ENCODE peak calls at places on chromosome 5, in four cellular contexts. F, X, T and H are unnamed samples.

GRCh38 chr5:80309871-80310665 is 9.7 kb upstream of the SPZ1 start:
- DNase-seq in F (no peak), X (no peak), T (no peak), H (no peak)

GRCh38 chr5:96745844-96746531 is 61.8 kb downstream of the ERAP1 start:
- DNase-seq in F (no peak), T (no peak), X (no peak), H (peak; percentile 30)

GRCh38 chr5:51225671-51226419 is 157.4 kb upstream of the ISL1 start:
- DNase-seq in X (no peak), F (no peak), T (no peak), H (no peak)

GRCh38 chr5:175534070-175534932 is 55.9 kb downstream of the SFXN1 start:
- DNase-seq in T (peak; percentile 13), X (peak; percentile 79), F (no peak), H (peak; percentile 94)

GRCh38 chr5:100722657-100723056 is 180.4 kb downstream of the ST8SIA4 start:
- DNase-seq in X (no peak), F (no peak), T (no peak), H (no peak)

GRCh38 chr5:45355189-45355992 is 340.8 kb downstream of the HCN1 start:
- DNase-seq in F (no peak), T (no peak), X (no peak), H (no peak)

GRCh38 chr5:134648425-134649162 is at the start of gene SEC24A:
- DNase-seq in F (peak; percentile 89), T (no peak), X (peak; percentile 90), H (peak; percentile 93)

GRCh38 chr5:169296456-169297220 is 4.3 kb downstream of the SLIT3 start:
- DNase-seq in F (no peak), X (no peak), T (no peak), H (no peak)

GRCh38 chr5:171632618-171633017 is 153.0 kb upstream of the SMIM23 start:
- DNase-seq in T (no peak), F (no peak), X (no peak), H (no peak)

GRCh38 chr5:7872517-7873149 is 3.7 kb downstream of the MTRR start:
- DNase-seq in T (no peak), X (no peak), F (no peak), H (no peak)

GRCh38 chr5:111313017-111313724 is 89.0 kb downstream of the CAMK4 start:
- DNase-seq in X (no peak), F (no peak), T (no peak), H (no peak)

GRCh38 chr5:128498844-128499455 is 39.1 kb downstream of the FBN2 start:
- DNase-seq in X (no peak), F (no peak), T (no peak), H (peak; percentile 9)

GRCh38 chr5:23506329-23507236 is 826 bp upstream of the PRDM9 start:
- DNase-seq in T (no peak), F (peak; percentile 56), X (no peak), H (peak; percentile 49)

GRCh38 chr5:43041131-43041668 is 1.1 kb upstream of the ANXA2R start:
- DNase-seq in X (no peak), T (no peak), F (no peak), H (no peak)

GRCh38 chr5:137147346-137147745 is 351.8 kb downstream of the SPOCK1 start:
- DNase-seq in T (no peak), F (no peak), X (no peak), H (no peak)

GRCh38 chr5:1118231-1118698 is 6.4 kb upstream of the SLC12A7 start:
- DNase-seq in X (no peak), T (no peak), F (no peak), H (no peak)

GRCh38 chr5:1118738-1119137 is 6.9 kb upstream of the SLC12A7 start:
- DNase-seq in F (no peak), T (no peak), X (peak; percentile 57), H (no peak)

GRCh38 chr5:1120236-1120999 is 8.6 kb upstream of the SLC12A7 start:
- DNase-seq in T (no peak), X (no peak), F (no peak), H (no peak)

GRCh38 chr5:1121101-1121500 is 9.2 kb upstream of the SLC12A7 start:
- DNase-seq in X (no peak), F (no peak), T (no peak), H (no peak)

GRCh38 chr5:1119312-1119831 is 7.5 kb upstream of the SLC12A7 start:
- DNase-seq in F (peak; percentile 69), X (no peak), T (no peak), H (no peak)
- TF ChIP-seq BHLHE40 in F (peak; percentile 52), X (no peak), T (no peak), H (no peak)

GRCh38 chr5:76542887-76543690 is 80.1 kb downstream of the F2RL2 start:
- DNase-seq in T (no peak), F (no peak), X (peak; percentile 65), H (peak; percentile 39)
- TF ChIP-seq TARDBP in T (no peak), F (no peak), X (no peak), H (no peak)

GRCh38 chr5:132229236-132229635 is 1.6 kb upstream of the P4HA2 start:
- DNase-seq in X (no peak), F (no peak), T (no peak), H (no peak)

GRCh38 chr5:132227235-132227484 is 493 bp downstream of the P4HA2 start:
- DNase-seq in T (no peak), F (no peak), X (no peak), H (no peak)

GRCh38 chr5:132226516-132227234 is 978 bp downstream of the P4HA2 start:
- DNase-seq in X (no peak), T (no peak), F (no peak), H (no peak)

GRCh38 chr5:132227485-132228240 is at the start of gene P4HA2:
- DNase-seq in F (peak; percentile 64), T (no peak), X (peak; percentile 91), H (peak; percentile 86)

DNA sequence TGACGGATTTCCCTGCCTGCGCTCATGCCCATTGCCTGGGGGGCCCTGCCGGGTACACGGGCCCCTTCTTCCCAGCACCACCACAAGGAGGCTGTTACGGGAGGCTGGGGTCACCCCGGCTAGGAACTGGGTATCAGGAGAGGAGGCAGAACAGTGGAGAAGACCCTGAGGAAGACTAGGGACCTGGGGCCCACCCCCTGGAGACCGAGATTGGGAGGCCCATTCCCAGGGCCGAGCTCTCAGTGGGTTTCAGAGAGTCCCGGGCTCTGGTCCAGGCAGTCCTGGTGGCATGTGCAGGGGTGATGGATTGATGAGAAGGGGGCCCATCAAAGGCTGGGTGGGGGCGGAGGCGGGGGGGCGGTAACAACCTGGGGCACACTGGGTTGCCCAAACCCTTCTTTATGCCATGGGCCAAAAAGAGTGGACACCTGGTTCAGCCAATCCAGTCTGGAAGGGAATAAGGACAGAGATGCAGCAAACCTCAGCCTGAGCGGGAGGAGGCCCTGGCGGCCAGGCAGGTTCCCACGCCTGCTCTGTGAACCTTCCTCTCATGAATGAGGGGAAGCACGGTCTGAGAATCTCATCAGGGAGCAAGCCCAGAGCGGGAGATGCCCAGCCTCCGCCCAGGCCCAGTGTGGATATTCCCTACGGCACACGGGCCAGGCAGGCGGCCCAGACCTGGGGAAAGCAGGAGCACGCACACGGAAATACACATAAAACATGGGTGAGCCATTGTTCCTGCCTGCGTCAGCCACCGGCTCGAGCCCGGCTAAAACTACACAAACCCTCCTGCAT is 785 bp upstream of the P4HA2 start:
- DNase-seq in F (no peak), T (no peak), X (no peak), H (no peak)
- TF ChIP-seq BHLHE40 in F (no peak), T (no peak), X (no peak), H (no peak)

DNA sequence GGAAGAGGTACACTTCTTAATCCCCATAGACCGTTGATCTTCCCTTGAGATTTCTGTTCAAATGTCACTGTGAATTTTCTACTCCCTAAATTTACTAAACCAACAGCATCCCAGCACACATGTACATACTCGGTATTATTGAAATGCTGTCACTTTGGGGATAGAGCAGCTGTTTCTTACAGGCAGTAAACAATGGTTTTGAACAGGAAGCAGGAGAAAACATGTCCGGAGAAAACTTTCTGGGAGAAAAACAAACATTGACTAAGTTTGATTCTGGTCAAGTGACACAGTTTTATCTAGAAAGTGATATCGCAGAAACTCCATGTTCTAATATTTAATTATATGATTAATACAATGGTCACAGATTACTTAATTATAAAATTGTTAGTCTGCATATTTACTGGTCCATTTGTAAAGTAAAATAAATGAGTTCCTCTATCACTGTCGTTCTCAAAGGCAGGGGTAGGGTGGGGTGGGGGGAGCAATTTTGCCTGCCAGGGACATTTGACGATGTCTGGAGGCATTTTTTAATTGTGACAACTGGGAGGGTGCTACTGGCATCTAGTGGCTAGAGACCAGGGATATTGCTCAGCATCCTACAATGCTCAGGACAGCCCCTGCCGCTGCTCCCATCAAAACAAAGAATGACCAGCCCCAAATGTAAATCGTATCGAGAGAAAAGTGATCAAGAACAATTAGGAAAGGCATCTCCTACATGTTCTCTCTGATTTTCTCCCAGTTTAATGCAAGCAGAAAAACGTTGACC is 12.2 kb downstream of the TAS2R1 start:
- DNase-seq in F (no peak), T (no peak), X (no peak), H (no peak)
- TF ChIP-seq TARDBP in F (no peak), T (no peak), X (no peak), H (no peak)

GRCh38 chr5:29148581-29148980 is 2044.9 kb upstream of the CDH6 start:
- DNase-seq in F (no peak), X (no peak), T (no peak), H (no peak)
- TF ChIP-seq BHLHE40 in F (no peak), X (no peak), T (no peak), H (no peak)

GRCh38 chr5:127398508-127398907 is 107.9 kb downstream of the MEGF10 start:
- DNase-seq in X (no peak), T (no peak), F (no peak), H (no peak)
- TF ChIP-seq TARDBP in X (no peak), T (no peak), F (no peak), H (no peak)

GRCh38 chr5:180872419-180872818 is 11.3 kb upstream of the ZFP62 start:
- DNase-seq in X (no peak), T (no peak), F (no peak), H (no peak)
- TF ChIP-seq BHLHE40 in X (no peak), T (no peak), F (no peak), H (no peak)